ENCODE peak calls at places on chromosomes 4 and X, in four cellular contexts. R, H, Q and O are unnamed samples.

GRCh38 chr4:128386761-128387599 is 99.4 kb upstream of the PGRMC2 start:
- DNase-seq in R (peak), H (peak), Q (peak), O (peak)

GRCh38 chrX:80022363-80023031 is 7.9 kb downstream of the TBX22 start:
- DNase-seq in R (no peak), H (no peak), Q (no peak), O (no peak)

GRCh38 chr4:184416913-184417734 is 57.2 kb downstream of the IRF2 start:
- DNase-seq in R (no peak), H (no peak), Q (no peak), O (peak)

GRCh38 chrX:148269513-148269912 is 230.9 kb upstream of the AFF2 start:
- DNase-seq in R (no peak), H (no peak), Q (no peak), O (peak)

GRCh38 chr4:107896158-107896645 is 35.1 kb upstream of the CYP2U1 start:
- DNase-seq in R (no peak), H (no peak), Q (no peak), O (no peak)

GRCh38 chr4:53535567-53535966 is 55.7 kb downstream of the LNX1 start:
- DNase-seq in R (no peak), H (no peak), Q (no peak), O (no peak)

GRCh38 chr4:7424553-7425111 is 10.1 kb downstream of the PSAPL1 start:
- DNase-seq in R (no peak), H (no peak), Q (peak), O (no peak)

GRCh38 chrX:150464001-150464400 is 100.9 kb downstream of the MAMLD1 start:
- DNase-seq in R (no peak), H (no peak), Q (no peak), O (no peak)

GRCh38 chr4:89558147-89558546 is 250.5 kb upstream of the GPRIN3 start:
- DNase-seq in R (no peak), H (no peak), Q (no peak), O (no peak)

GRCh38 chrX:24920769-24921168 is 95.0 kb downstream of the ARX start:
- DNase-seq in R (no peak), H (no peak), Q (no peak), O (no peak)

GRCh38 chrX:138127314-138127713 is 561.4 kb downstream of the ZIC3 start:
- DNase-seq in R (no peak), H (no peak), Q (no peak), O (no peak)

GRCh38 chr4:15765910-15766703 is 12.0 kb upstream of the CD38 start:
- DNase-seq in R (no peak), H (no peak), Q (no peak), O (peak)

GRCh38 chrX:147781844-147782243 is 129.9 kb upstream of the FMR1 start:
- DNase-seq in R (no peak), H (no peak), Q (no peak), O (no peak)

GRCh38 chr4:121736735-121737351 is 28.1 kb downstream of the SMIM43 start:
- DNase-seq in R (no peak), H (peak), Q (no peak), O (no peak)

GRCh38 chr4:79917246-79917645 is 155.8 kb downstream of the ANTXR2 start:
- DNase-seq in R (peak), H (peak), Q (no peak), O (peak)

GRCh38 chr4:128068927-128069326 is 7.8 kb downstream of the LARP1B start:
- DNase-seq in R (no peak), H (no peak), Q (no peak), O (peak)

GRCh38 chr4:91113130-91113706 is 986.0 kb downstream of the CCSER1 start:
- DNase-seq in R (no peak), H (no peak), Q (no peak), O (no peak)

GRCh38 chr4:174674305-174674840 is 152.1 kb upstream of the HPGD start:
- DNase-seq in R (no peak), H (no peak), Q (no peak), O (no peak)

GRCh38 chr4:165909947-165910346 is 36.9 kb downstream of the TLL1 start:
- DNase-seq in R (no peak), H (no peak), Q (no peak), O (no peak)

GRCh38 chr4:8045909-8046308 is 106.2 kb upstream of the AFAP1 start:
- DNase-seq in R (no peak), H (no peak), Q (no peak), O (no peak)

GRCh38 chr4:142954415-142954814 is 108.3 kb upstream of the INPP4B start:
- DNase-seq in R (no peak), H (no peak), Q (no peak), O (no peak)

GRCh38 chr4:67721317-67721769 is 20.4 kb upstream of the UBA6 start:
- DNase-seq in R (no peak), H (no peak), Q (no peak), O (no peak)
- H3K27ac ChIP-seq in R (no peak), H (no peak), Q (no peak), O (no peak)

DNA sequence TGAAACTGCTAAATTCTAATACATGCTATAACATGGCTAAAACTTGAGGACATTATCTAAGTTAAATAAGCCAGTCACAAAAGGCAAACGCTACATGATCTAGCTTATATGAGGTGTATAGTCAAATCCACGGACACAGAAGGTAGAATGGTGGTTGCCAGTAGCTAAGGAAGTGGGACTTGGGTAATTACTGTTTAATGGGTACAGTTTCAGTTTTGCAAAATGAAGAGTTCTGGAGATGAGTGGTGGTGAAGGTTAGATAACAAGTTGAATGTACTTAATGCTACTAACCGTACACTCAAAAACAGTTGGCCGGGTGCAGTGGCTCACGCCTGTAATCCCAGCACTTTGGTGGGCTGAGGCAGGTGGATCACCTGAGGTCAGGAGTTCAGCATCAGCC is 644.5 kb upstream of the DIPK2B start:
- DNase-seq in R (no peak), H (no peak), Q (no peak), O (no peak)
- H3K27ac ChIP-seq in R (no peak), H (no peak), Q (no peak), O (no peak)

GRCh38 chrX:110201799-110202198 is 116.1 kb downstream of the AMMECR1 start:
- DNase-seq in R (no peak), H (no peak), Q (no peak), O (no peak)
- H3K27ac ChIP-seq in R (no peak), H (no peak), Q (no peak), O (no peak)

GRCh38 chrX:106780664-106781377 is 21.7 kb upstream of the TBC1D8B start:
- DNase-seq in R (no peak), H (no peak), Q (no peak), O (no peak)

GRCh38 chrX:106780259-106780658 is 22.2 kb upstream of the TBC1D8B start:
- DNase-seq in R (no peak), H (no peak), Q (no peak), O (no peak)

DNA sequence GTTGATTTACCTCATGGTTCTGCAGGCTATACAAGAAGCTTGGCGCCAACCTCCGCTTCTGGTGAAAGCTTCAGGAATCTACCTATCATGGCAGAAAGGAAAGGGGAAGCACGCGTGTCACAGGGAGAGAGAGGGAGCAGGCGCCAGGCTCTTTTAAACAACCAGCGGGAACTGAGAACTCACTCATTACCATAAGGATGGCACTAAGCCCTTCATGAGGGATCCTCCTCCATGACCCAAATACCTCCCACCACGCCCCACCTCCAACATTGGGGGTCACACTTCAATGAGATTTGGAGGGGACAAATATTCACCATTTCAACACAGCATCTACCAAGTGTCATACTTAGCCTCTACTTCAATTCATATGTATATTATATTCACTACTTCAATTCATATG is 18.8 kb upstream of the TBC1D8B start:
- DNase-seq in R (no peak), H (no peak), Q (no peak), O (no peak)
- H3K27ac ChIP-seq in R (no peak), H (no peak), Q (no peak), O (no peak)

GRCh38 chr4:47752214-47752613 is 85.7 kb downstream of the CORIN start:
- DNase-seq in R (no peak), H (no peak), Q (no peak), O (no peak)

GRCh38 chr4:47746122-47746521 is 91.7 kb downstream of the CORIN start:
- DNase-seq in R (no peak), H (no peak), Q (no peak), O (no peak)

GRCh38 chr4:47750771-47751170 is 87.1 kb downstream of the CORIN start:
- DNase-seq in R (no peak), H (no peak), Q (no peak), O (no peak)

GRCh38 chr4:47747846-47748494 is 89.9 kb downstream of the CORIN start:
- DNase-seq in R (no peak), H (no peak), Q (no peak), O (no peak)

GRCh38 chr4:47749858-47750257 is 88.0 kb downstream of the CORIN start:
- DNase-seq in R (no peak), H (no peak), Q (no peak), O (no peak)
- H3K27ac ChIP-seq in R (no peak), H (no peak), Q (peak), O (no peak)

GRCh38 chrX:10755477-10756334 is 135.3 kb upstream of the MID1 start:
- DNase-seq in R (no peak), H (peak), Q (no peak), O (no peak)

GRCh38 chrX:10754445-10754844 is 134.1 kb upstream of the MID1 start:
- DNase-seq in R (no peak), H (no peak), Q (no peak), O (no peak)

GRCh38 chrX:10761447-10761846 is 141.1 kb upstream of the MID1 start:
- DNase-seq in R (no peak), H (no peak), Q (no peak), O (no peak)

GRCh38 chrX:10759400-10759799 is 139.0 kb upstream of the MID1 start:
- DNase-seq in R (no peak), H (no peak), Q (no peak), O (no peak)

GRCh38 chrX:10756365-10756915 is 136.1 kb upstream of the MID1 start:
- DNase-seq in R (no peak), H (peak), Q (no peak), O (no peak)
- H3K27ac ChIP-seq in R (no peak), H (peak), Q (no peak), O (no peak)